ENCODE peak calls at places on chromosomes 11 and 22, in four cellular contexts. Y is GOT3; V is mucosa of gallbladder; O is stimulated activated CD4-positive, alpha-beta T cell treated with anti-CD3 and anti-CD28 coated beads, Interleukin-4, amount 100 ng/mL, for 48 hours. Z is an unnamed sample.

GRCh38 chr22:49355206-49355920 is 472.3 kb downstream of the BRD1 start:
- DNase-seq in Y (no peak), V (no peak), O (no peak), Z (peak)

GRCh38 chr11:65651589-65652510 is 10.9 kb downstream of the RELA start:
- DNase-seq in Y (no peak), V (peak), O (no peak), Z (peak)

GRCh38 chr22:39176067-39176621 is 23.7 kb upstream of the CBX7 start:
- DNase-seq in Y (no peak), V (peak), O (no peak), Z (peak)

GRCh38 chr11:19380375-19380774 is 139.6 kb upstream of the E2F8 start:
- DNase-seq in Y (no peak), V (no peak), O (no peak), Z (peak)

GRCh38 chr22:36311386-36312085 is 58.6 kb downstream of the APOL1 start:
- DNase-seq in Y (no peak), V (no peak), O (no peak), Z (no peak)

GRCh38 chr22:46931881-46932280 is 169.4 kb downstream of the TBC1D22A start:
- DNase-seq in Y (no peak), V (no peak), O (no peak), Z (no peak)

GRCh38 chr11:102883132-102883531 is 8.3 kb upstream of the MMP12 start:
- DNase-seq in Y (no peak), V (no peak), O (no peak), Z (no peak)

GRCh38 chr11:115411114-115411513 is 93.1 kb downstream of the CADM1 start:
- DNase-seq in Y (no peak), V (no peak), O (no peak), Z (no peak)

GRCh38 chr11:37905707-37906417 is 1307.8 kb upstream of the RAG2 start:
- DNase-seq in Y (no peak), V (no peak), O (no peak), Z (no peak)

GRCh38 chr22:47278655-47279054 is 516.2 kb downstream of the TBC1D22A start:
- DNase-seq in Y (no peak), V (no peak), O (no peak), Z (no peak)

GRCh38 chr11:70201876-70202861 is 927 bp upstream of the FADD start:
- DNase-seq in Y (no peak), V (no peak), O (no peak), Z (no peak)

GRCh38 chr22:27462190-27462589 is 339.4 kb downstream of the MN1 start:
- DNase-seq in Y (no peak), V (no peak), O (no peak), Z (peak)

GRCh38 chr11:76604081-76604601 is 66.4 kb downstream of the LRRC32 start:
- DNase-seq in Y (no peak), V (no peak), O (no peak), Z (peak)

GRCh38 chr11:78338138-78338537 is 79.5 kb downstream of the GAB2 start:
- DNase-seq in Y (no peak), V (no peak), O (no peak), Z (no peak)

GRCh38 chr11:63966444-63966843 is 8.0 kb upstream of the COX8A start:
- DNase-seq in Y (no peak), V (no peak), O (no peak), Z (no peak)

GRCh38 chr22:32591620-32592019 is 117.0 kb downstream of the FBXO7 start:
- DNase-seq in Y (no peak), V (no peak), O (no peak), Z (no peak)

GRCh38 chr22:42202669-42203068 is 67.8 kb downstream of the TCF20 start:
- DNase-seq in Y (no peak), V (no peak), O (peak), Z (no peak)

GRCh38 chr11:77089004-77089545 is 13.6 kb upstream of the OMP start:
- DNase-seq in Y (no peak), V (no peak), O (no peak), Z (no peak)

GRCh38 chr11:31805629-31806185 is 5.4 kb downstream of the PAX6 start:
- DNase-seq in Y (no peak), V (no peak), O (no peak), Z (peak)

GRCh38 chr11:33500331-33500730 is 200.3 kb downstream of the C11orf91 start:
- DNase-seq in Y (no peak), V (no peak), O (no peak), Z (no peak)

GRCh38 chr11:73317373-73317772 is 9.3 kb downstream of the ARHGEF17 start:
- DNase-seq in Y (no peak), V (peak), O (no peak), Z (no peak)

GRCh38 chr22:22187299-22187698 is 57.3 kb upstream of the VPREB1 start:
- DNase-seq in Y (no peak), V (no peak), O (no peak), Z (no peak)

GRCh38 chr11:111426615-111427014 is 47.5 kb upstream of the POU2AF1 start:
- DNase-seq in Y (no peak), V (no peak), O (no peak), Z (no peak)

GRCh38 chr11:27812341-27812740 is 112.1 kb upstream of the BDNF start:
- DNase-seq in Y (no peak), V (no peak), O (no peak), Z (no peak)

GRCh38 chr11:46237248-46238077 is 40.0 kb upstream of the CREB3L1 start:
- DNase-seq in Y (no peak), V (no peak), O (peak), Z (peak)

GRCh38 chr11:69834251-69834650 is 15.0 kb upstream of the FGF3 start:
- DNase-seq in Y (no peak), V (no peak), O (no peak), Z (peak)

GRCh38 chr11:118930152-118930712 is 4.5 kb upstream of the BCL9L start:
- DNase-seq in Y (peak), V (peak), O (peak), Z (peak)

GRCh38 chr11:117381481-117381880 is 53.8 kb downstream of the CEP164 start:
- DNase-seq in Y (no peak), V (no peak), O (no peak), Z (peak)

GRCh38 chr11:119612814-119613213 is 116.2 kb downstream of the NECTIN1 start:
- DNase-seq in Y (no peak), V (no peak), O (no peak), Z (no peak)

GRCh38 chr22:26848244-26848920 is 191.0 kb downstream of the MIAT start:
- DNase-seq in Y (no peak), V (no peak), O (no peak), Z (peak)

GRCh38 chr11:117535870-117536411 is 208.3 kb downstream of the CEP164 start:
- DNase-seq in Y (no peak), V (no peak), O (no peak), Z (no peak)

Z was measured in islet precursor cell.